ENCODE peak calls at places on chromosomes 6 and 20, in nine cellular contexts. R is NCI-H2029, Z is ovary, T is GF-D8, A is left ventricle myocardium superior, U is EH, Q is Panc1, O is upper lobe of right lung, V is glutamatergic neuron. Y is an unnamed sample.

GRCh38 chr20:7989379-7989778 is 30.2 kb downstream of the TMX4 start:
- DNase-seq in R (no peak), Z (no peak), T (no peak), A (no peak), U (no peak), Q (no peak), O (no peak), V (no peak), Y (no peak)

GRCh38 chr6:30884521-30885480 is 482 bp downstream of the DDR1 start:
- DNase-seq in R (peak), Z (peak), T (no peak), A (peak), U (peak), Q (no peak), O (peak), V (peak), Y (peak)

GRCh38 chr20:43955244-43956191 is 40.9 kb downstream of the TOX2 start:
- DNase-seq in R (no peak), Z (no peak), T (no peak), A (no peak), U (peak), Q (peak), O (no peak), V (no peak), Y (no peak)

GRCh38 chr20:36468149-36469000 is 72.9 kb upstream of the MYL9 start:
- DNase-seq in R (peak), Z (no peak), T (no peak), A (no peak), U (peak), Q (no peak), O (no peak), V (no peak), Y (no peak)

GRCh38 chr20:51050636-51051035 is 27.7 kb upstream of the KCNG1 start:
- DNase-seq in R (no peak), Z (no peak), T (no peak), A (no peak), U (no peak), Q (no peak), O (no peak), V (no peak), Y (no peak)

GRCh38 chr6:26246553-26246952 is 118.4 kb upstream of the BTN3A2 start:
- DNase-seq in R (no peak), Z (no peak), T (no peak), A (no peak), U (no peak), Q (no peak), O (no peak), V (no peak), Y (no peak)

GRCh38 chr6:56220078-56220477 is 27.3 kb downstream of the COL21A1 start:
- DNase-seq in R (no peak), Z (no peak), T (no peak), A (no peak), U (peak), Q (no peak), O (no peak), V (no peak), Y (no peak)

GRCh38 chr6:36666726-36667591 is 11.6 kb upstream of the CDKN1A start:
- DNase-seq in R (no peak), Z (peak), T (peak), A (peak), U (peak), Q (no peak), O (peak), V (peak), Y (peak)

GRCh38 chr6:135088818-135089809 is 34.5 kb upstream of the HBS1L start:
- DNase-seq in R (no peak), Z (no peak), T (peak), A (no peak), U (peak), Q (no peak), O (no peak), V (no peak), Y (peak)

GRCh38 chr20:16553161-16553560 is 20.1 kb downstream of the KIF16B start:
- DNase-seq in R (no peak), Z (no peak), T (no peak), A (no peak), U (no peak), Q (no peak), O (no peak), V (no peak), Y (no peak)

GRCh38 chr20:11917663-11918062 is at the start of gene BTBD3:
- DNase-seq in R (peak), Z (peak), T (peak), A (peak), U (peak), Q (no peak), O (no peak), V (peak), Y (peak)

GRCh38 chr6:2560903-2561698 is 189.6 kb downstream of the MYLK4 start:
- DNase-seq in R (no peak), Z (no peak), T (no peak), A (no peak), U (no peak), Q (no peak), O (no peak), V (no peak), Y (no peak)

GRCh38 chr6:84763397-84764331 is 734 bp downstream of the TBX18 start:
- DNase-seq in R (no peak), Z (peak), T (no peak), A (peak), U (peak), Q (peak), O (no peak), V (peak), Y (peak)

GRCh38 chr6:33298773-33299236 is at the start of gene RGL2:
- DNase-seq in R (peak), Z (peak), T (peak), A (peak), U (peak), Q (no peak), O (peak), V (peak), Y (peak)

GRCh38 chr20:12166053-12166717 is 248.5 kb downstream of the BTBD3 start:
- DNase-seq in R (no peak), Z (peak), T (no peak), A (peak), U (peak), Q (no peak), O (no peak), V (no peak), Y (no peak)

GRCh38 chr6:106476326-106477105 is 116.0 kb downstream of the CRYBG1 start:
- DNase-seq in R (no peak), Z (no peak), T (no peak), A (no peak), U (peak), Q (no peak), O (no peak), V (no peak), Y (no peak)

GRCh38 chr6:158663465-158664167 is 13.8 kb downstream of the SYTL3 start:
- DNase-seq in R (peak), Z (no peak), T (no peak), A (no peak), U (no peak), Q (no peak), O (no peak), V (no peak), Y (no peak)

GRCh38 chr6:114785235-114786127 is 442.7 kb upstream of the HS3ST5 start:
- DNase-seq in R (no peak), Z (no peak), T (no peak), A (no peak), U (peak), Q (no peak), O (no peak), V (no peak), Y (no peak)

GRCh38 chr6:124056884-124057283 is 253.2 kb downstream of the NKAIN2 start:
- DNase-seq in R (peak), Z (no peak), T (no peak), A (no peak), U (no peak), Q (no peak), O (no peak), V (no peak), Y (no peak)

GRCh38 chr6:75386050-75386770 is 101.6 kb upstream of the TMEM30A start:
- DNase-seq in R (no peak), Z (no peak), T (no peak), A (no peak), U (peak), Q (no peak), O (no peak), V (no peak), Y (no peak)

GRCh38 chr20:64162239-64162621 is 2.0 kb upstream of the MYT1 start:
- DNase-seq in R (no peak), Z (no peak), T (no peak), A (peak), U (no peak), Q (no peak), O (no peak), V (peak), Y (no peak)

GRCh38 chr6:139433647-139434419 is 59.4 kb upstream of the CITED2 start:
- DNase-seq in R (peak), Z (no peak), T (no peak), A (no peak), U (peak), Q (no peak), O (no peak), V (no peak), Y (no peak)

GRCh38 chr6:131379951-131380350 is 193.1 kb upstream of the ARG1 start:
- DNase-seq in R (no peak), Z (no peak), T (no peak), A (no peak), U (peak), Q (no peak), O (no peak), V (no peak), Y (no peak)

GRCh38 chr6:8556370-8557018 is 121.1 kb upstream of the SLC35B3 start:
- DNase-seq in R (peak), Z (no peak), T (no peak), A (no peak), U (peak), Q (peak), O (no peak), V (no peak), Y (no peak)

GRCh38 chr20:59598625-59599310 is 5.6 kb upstream of the PHACTR3 start:
- DNase-seq in R (no peak), Z (no peak), T (no peak), A (peak), U (peak), Q (peak), O (no peak), V (peak), Y (peak)

GRCh38 chr6:116783852-116784251 is 18.3 kb upstream of the FAM162B start:
- DNase-seq in R (no peak), Z (no peak), T (no peak), A (no peak), U (peak), Q (no peak), O (no peak), V (no peak), Y (no peak)

GRCh38 chr6:141726158-141726557 is 406.6 kb upstream of the GJE1 start:
- DNase-seq in R (no peak), Z (no peak), T (no peak), A (no peak), U (peak), Q (no peak), O (no peak), V (peak), Y (no peak)

GRCh38 chr20:57092112-57092899 is 174.1 kb downstream of the BMP7 start:
- DNase-seq in R (peak), Z (no peak), T (no peak), A (peak), U (peak), Q (no peak), O (peak), V (peak), Y (peak)

GRCh38 chr6:15066433-15067337 is 179.2 kb upstream of the JARID2 start:
- DNase-seq in R (no peak), Z (peak), T (peak), A (no peak), U (peak), Q (no peak), O (peak), V (no peak), Y (no peak)

GRCh38 chr6:47016236-47016635 is 25.9 kb downstream of the ADGRF1 start:
- DNase-seq in R (peak), Z (no peak), T (no peak), A (no peak), U (no peak), Q (no peak), O (no peak), V (no peak), Y (no peak)

GRCh38 chr6:124158024-124158423 is 354.4 kb downstream of the NKAIN2 start:
- DNase-seq in R (no peak), Z (no peak), T (no peak), A (no peak), U (no peak), Q (no peak), O (no peak), V (no peak), Y (peak)

GRCh38 chr6:11341867-11342266 is 109.4 kb upstream of the NEDD9 start:
- DNase-seq in R (no peak), Z (no peak), T (no peak), A (no peak), U (peak), Q (no peak), O (no peak), V (no peak), Y (no peak)

GRCh38 chr6:127162808-127163207 is 44.3 kb downstream of the RSPO3 start:
- DNase-seq in R (no peak), Z (no peak), T (no peak), A (no peak), U (no peak), Q (no peak), O (no peak), V (no peak), Y (no peak)

GRCh38 chr6:6969761-6970223 is 138.0 kb upstream of the RREB1 start:
- DNase-seq in R (peak), Z (no peak), T (no peak), A (no peak), U (no peak), Q (no peak), O (peak), V (no peak), Y (peak)

GRCh38 chr6:15656145-15656544 is 6.7 kb downstream of the DTNBP1 start:
- DNase-seq in R (no peak), Z (no peak), T (no peak), A (no peak), U (no peak), Q (no peak), O (no peak), V (no peak), Y (no peak)

GRCh38 chr6:43909474-43910148 is 139.6 kb downstream of the VEGFA start:
- DNase-seq in R (no peak), Z (no peak), T (no peak), A (peak), U (no peak), Q (no peak), O (no peak), V (no peak), Y (no peak)

Y was measured in H7.